ENCODE peak calls at places on chromosomes 13 and 19, in ten cellular contexts. Y is amygdala; I is immature natural killer cell; C is stimulated activated CD4-positive, alpha-beta T cell treated with anti-CD3 and anti-CD28 coated beads, Interleukin-15, amount 100 ng/mL, for 1 hour; M is NCI-H2081; V is mucosa of descending colon; P is SK-N-DZ; E is GM03348; H is body of pancreas; J is ecto neural progenitor cell. N is an unnamed sample.

GRCh38 chr19:44808463-44809371 is at the start of gene BCAM:
- DNase-seq in Y (peak), I (no peak), C (no peak), M (peak), V (peak), P (no peak), E (peak), H (peak), J (peak), N (peak)

GRCh38 chr13:45951724-45952123 is 100.2 kb upstream of the SIAH3 start:
- DNase-seq in Y (no peak), I (no peak), C (no peak), M (no peak), V (no peak), P (no peak), E (no peak), H (no peak), J (no peak), N (no peak)

GRCh38 chr19:741506-742131 is 9.3 kb upstream of the MISP start:
- DNase-seq in Y (no peak), I (peak), C (no peak), M (no peak), V (no peak), P (peak), E (no peak), H (no peak), J (no peak), N (no peak)

GRCh38 chr19:1276620-1277007 is 1.3 kb downstream of the FAM174C start:
- DNase-seq in Y (no peak), I (no peak), C (no peak), M (peak), V (peak), P (no peak), E (no peak), H (no peak), J (no peak), N (no peak)

GRCh38 chr13:33349314-33349995 is 63.9 kb upstream of the STARD13 start:
- DNase-seq in Y (no peak), I (no peak), C (no peak), M (no peak), V (peak), P (peak), E (peak), H (peak), J (peak), N (peak)

GRCh38 chr19:48511800-48512503 is at the start of gene LMTK3:
- DNase-seq in Y (peak), I (peak), C (peak), M (peak), V (peak), P (peak), E (no peak), H (peak), J (peak), N (peak)

GRCh38 chr13:48828962-48829405 is 146.7 kb upstream of the FNDC3A start:
- DNase-seq in Y (no peak), I (no peak), C (no peak), M (peak), V (no peak), P (no peak), E (no peak), H (peak), J (no peak), N (peak)

GRCh38 chr13:92578358-92578757 is 648.2 kb upstream of the GPC6 start:
- DNase-seq in Y (no peak), I (no peak), C (no peak), M (no peak), V (no peak), P (no peak), E (no peak), H (no peak), J (no peak), N (no peak)

GRCh38 chr19:37931941-37932655 is 25.1 kb downstream of the SIPA1L3 start:
- DNase-seq in Y (peak), I (no peak), C (no peak), M (peak), V (peak), P (no peak), E (peak), H (peak), J (peak), N (peak)

GRCh38 chr19:31356587-31357314 is 7.5 kb upstream of the TSHZ3 start:
- DNase-seq in Y (no peak), I (peak), C (peak), M (no peak), V (no peak), P (no peak), E (no peak), H (peak), J (peak), N (no peak)

GRCh38 chr13:51004918-51005460 is 95.4 kb downstream of the RNASEH2B start:
- DNase-seq in Y (no peak), I (no peak), C (no peak), M (no peak), V (no peak), P (no peak), E (no peak), H (no peak), J (no peak), N (no peak)

GRCh38 chr19:12953456-12954149 is 3.4 kb downstream of the GADD45GIP1 start:
- DNase-seq in Y (no peak), I (no peak), C (no peak), M (no peak), V (no peak), P (no peak), E (no peak), H (no peak), J (no peak), N (no peak)

GRCh38 chr13:40875048-40875447 is 85.6 kb downstream of the SLC25A15 start:
- DNase-seq in Y (no peak), I (no peak), C (no peak), M (no peak), V (no peak), P (no peak), E (no peak), H (no peak), J (no peak), N (no peak)

GRCh38 chr13:33180009-33180804 is 105.3 kb downstream of the STARD13 start:
- DNase-seq in Y (no peak), I (no peak), C (no peak), M (no peak), V (no peak), P (no peak), E (no peak), H (no peak), J (no peak), N (no peak)

GRCh38 chr19:18193388-18194207 is 580 bp downstream of the MPV17L2 start:
- DNase-seq in Y (no peak), I (no peak), C (no peak), M (no peak), V (no peak), P (no peak), E (no peak), H (no peak), J (no peak), N (no peak)

GRCh38 chr13:27079421-27079958 is 92.1 kb downstream of the USP12 start:
- DNase-seq in Y (no peak), I (no peak), C (no peak), M (no peak), V (no peak), P (no peak), E (peak), H (no peak), J (no peak), N (peak)

GRCh38 chr19:58572818-58573657 is at the start of gene MZF1:
- DNase-seq in Y (no peak), I (peak), C (peak), M (no peak), V (peak), P (peak), E (peak), H (peak), J (peak), N (peak)

GRCh38 chr19:10118960-10119359 is 739 bp downstream of the EIF3G start:
- DNase-seq in Y (no peak), I (no peak), C (no peak), M (no peak), V (no peak), P (no peak), E (no peak), H (no peak), J (no peak), N (no peak)

GRCh38 chr13:99005609-99006008 is 27.7 kb upstream of the DOCK9 start:
- DNase-seq in Y (no peak), I (no peak), C (no peak), M (no peak), V (no peak), P (no peak), E (no peak), H (no peak), J (no peak), N (no peak)

GRCh38 chr13:24625870-24626419 is 54.3 kb upstream of the ATP12A start:
- DNase-seq in Y (no peak), I (peak), C (no peak), M (no peak), V (no peak), P (no peak), E (peak), H (no peak), J (no peak), N (peak)

GRCh38 chr19:50632151-50632835 is 7.4 kb downstream of the SYT3 start:
- DNase-seq in Y (no peak), I (no peak), C (no peak), M (no peak), V (no peak), P (no peak), E (no peak), H (no peak), J (no peak), N (no peak)

GRCh38 chr19:10514211-10515145 is 2.8 kb downstream of the S1PR5 start:
- DNase-seq in Y (no peak), I (peak), C (no peak), M (no peak), V (no peak), P (peak), E (no peak), H (no peak), J (peak), N (no peak)

GRCh38 chr19:23777216-23777615 is 18.5 kb upstream of the ZNF681 start:
- DNase-seq in Y (no peak), I (no peak), C (no peak), M (no peak), V (no peak), P (no peak), E (no peak), H (no peak), J (no peak), N (no peak)

GRCh38 chr19:29672319-29672932 is 7.2 kb downstream of the PLEKHF1 start:
- DNase-seq in Y (no peak), I (no peak), C (no peak), M (no peak), V (no peak), P (no peak), E (no peak), H (no peak), J (no peak), N (no peak)

GRCh38 chr13:98189841-98190505 is 12.9 kb upstream of the RNF113B start:
- DNase-seq in Y (no peak), I (no peak), C (no peak), M (no peak), V (no peak), P (no peak), E (no peak), H (no peak), J (no peak), N (no peak)

GRCh38 chr13:39862891-39863290 is 207.4 kb downstream of the COG6 start:
- DNase-seq in Y (no peak), I (no peak), C (no peak), M (no peak), V (no peak), P (no peak), E (no peak), H (no peak), J (no peak), N (no peak)

GRCh38 chr13:22256111-22256639 is 585.3 kb downstream of the FGF9 start:
- DNase-seq in Y (no peak), I (no peak), C (no peak), M (no peak), V (no peak), P (no peak), E (no peak), H (no peak), J (no peak), N (no peak)

GRCh38 chr13:24640752-24641151 is 39.5 kb upstream of the ATP12A start:
- DNase-seq in Y (no peak), I (no peak), C (no peak), M (no peak), V (no peak), P (no peak), E (no peak), H (no peak), J (no peak), N (no peak)

GRCh38 chr19:19348266-19348665 is 27.6 kb downstream of the MAU2 start:
- DNase-seq in Y (no peak), I (no peak), C (no peak), M (no peak), V (no peak), P (no peak), E (no peak), H (no peak), J (no peak), N (no peak)

GRCh38 chr13:93200626-93201025 is 26.0 kb upstream of the GPC6 start:
- DNase-seq in Y (no peak), I (no peak), C (no peak), M (no peak), V (no peak), P (no peak), E (no peak), H (no peak), J (no peak), N (no peak)

GRCh38 chr19:45507864-45508680 is 793 bp downstream of the VASP start:
- DNase-seq in Y (no peak), I (no peak), C (no peak), M (no peak), V (peak), P (no peak), E (peak), H (peak), J (no peak), N (peak)

GRCh38 chr13:112843392-112844250 is 125.4 kb upstream of the MCF2L start:
- DNase-seq in Y (no peak), I (no peak), C (no peak), M (no peak), V (no peak), P (no peak), E (no peak), H (no peak), J (no peak), N (no peak)

GRCh38 chr13:113774177-113775107 is 15.4 kb downstream of the TMEM255B start:
- DNase-seq in Y (no peak), I (no peak), C (no peak), M (no peak), V (no peak), P (peak), E (peak), H (no peak), J (no peak), N (peak)

GRCh38 chr19:11496391-11497163 is 9.1 kb downstream of the ZNF653 start:
- DNase-seq in Y (peak), I (peak), C (peak), M (peak), V (no peak), P (peak), E (peak), H (peak), J (peak), N (peak)

N was measured in M059J.